ENCODE peak calls at places on chromosomes 16 and 17, in four cellular contexts. V is RWPE1; C is stimulated activated naive CD8-positive, alpha-beta T cell treated with anti-CD3 and anti-CD28 coated beads, Interleukin-15, amount 100 ng/mL, for 72 hours; B is hypothalamus. M is an unnamed sample.

GRCh38 chr17:34614698-34615097 is 35.3 kb downstream of the TMEM132E start:
- DNase-seq in C (no peak), B (no peak), V (no peak), M (no peak)

GRCh38 chr17:56440391-56440790 is 153.1 kb upstream of the NOG start:
- DNase-seq in V (peak; percentile 17), B (no peak), C (no peak), M (no peak)

GRCh38 chr17:74353446-74354060 is 8.1 kb downstream of the BTBD17 start:
- DNase-seq in C (no peak), B (no peak), V (no peak), M (no peak)

GRCh38 chr16:4892356-4893102 is 44.4 kb downstream of the PPL start:
- DNase-seq in B (no peak), V (no peak), C (no peak), M (no peak)

GRCh38 chr17:73064084-73064938 is 28.2 kb downstream of the SLC39A11 start:
- DNase-seq in C (no peak), B (no peak), V (no peak), M (no peak)

GRCh38 chr16:81899601-81900000 is 111.7 kb downstream of the SDR42E1 start:
- DNase-seq in V (no peak), C (no peak), B (no peak), M (no peak)

GRCh38 chr17:30263552-30264333 is 28.0 kb downstream of the BLMH start:
- DNase-seq in C (no peak), V (no peak), B (no peak), M (no peak)

GRCh38 chr17:28379814-28380571 is 8.5 kb downstream of the SARM1 start:
- DNase-seq in C (no peak), V (peak; percentile 90), B (no peak), M (no peak)

GRCh38 chr17:67833946-67834631 is 8.8 kb downstream of the BPTF start:
- DNase-seq in V (no peak), B (no peak), C (no peak), M (no peak)

GRCh38 chr16:67719778-67720144 is 645 bp upstream of the GFOD2 start:
- DNase-seq in C (no peak), B (peak; percentile 14), V (peak; percentile 31), M (peak; percentile 46)

GRCh38 chr17:11996722-11997146 is 541 bp downstream of the ZNF18 start:
- DNase-seq in B (peak; percentile 50), C (no peak), V (peak; percentile 31), M (peak; percentile 52)

GRCh38 chr16:58102665-58103427 is 26.3 kb downstream of the CFAP20 start:
- DNase-seq in C (no peak), V (no peak), B (no peak), M (no peak)

GRCh38 chr17:57493171-57493570 is 236.8 kb downstream of the MSI2 start:
- DNase-seq in V (no peak), C (no peak), B (no peak), M (no peak)

GRCh38 chr16:83458612-83459011 is 349.2 kb upstream of the HSBP1 start:
- DNase-seq in B (no peak), C (no peak), V (no peak), M (no peak)

GRCh38 chr17:15171433-15172047 is 93.6 kb downstream of the PMP22 start:
- DNase-seq in B (peak; percentile 39), V (peak; percentile 55), C (peak; percentile 9), M (peak; percentile 44)

GRCh38 chr16:75433732-75434413 is 570 bp upstream of the CFDP1 start:
- DNase-seq in V (peak; percentile 68), C (peak; percentile 63), B (peak; percentile 79), M (peak; percentile 84)

GRCh38 chr16:68227850-68228553 is 7.9 kb downstream of the ESRP2 start:
- DNase-seq in V (no peak), C (no peak), B (no peak), M (no peak)

GRCh38 chr17:5745091-5745820 is 160.9 kb upstream of the NLRP1 start:
- DNase-seq in V (no peak), B (no peak), C (no peak), M (no peak)

GRCh38 chr16:67734731-67735201 is 15.7 kb upstream of the GFOD2 start:
- DNase-seq in B (no peak), V (no peak), C (no peak), M (no peak)